ENCODE peak calls at places on chromosomes 1 and 21, in nine cellular contexts. One of them, this sample, is unnamed. For H3K4me1, the result is how much of the 10 kb centered on the place peaks cover.

GRCh38 chr1:34684246-34684645 is 70.6 kb upstream of the GJB5 start:
- DNase-seq in IMR-90: no peak
- DNase-seq in heart left ventricle: no peak
- DNase-seq in prostate gland: no peak
- DNase-seq in HCT116: no peak
- DNase-seq in uterus: no peak
- DNase-seq in sigmoid colon: no peak
- DNase-seq in body of pancreas: no peak
- DNase-seq in ovary: no peak
- DNase-seq in this sample: no peak

GRCh38 chr21:42232176-42232825 is 13.4 kb downstream of the ABCG1 start:
- DNase-seq in IMR-90: no peak
- DNase-seq in heart left ventricle: no peak
- DNase-seq in prostate gland: no peak
- DNase-seq in HCT116: no peak
- DNase-seq in uterus: no peak
- DNase-seq in sigmoid colon: peak
- DNase-seq in body of pancreas: no peak
- DNase-seq in ovary: no peak
- DNase-seq in this sample: no peak

GRCh38 chr1:168506204-168506819 is 37.5 kb downstream of the XCL2 start:
- DNase-seq in IMR-90: peak
- DNase-seq in heart left ventricle: no peak
- DNase-seq in prostate gland: no peak
- DNase-seq in HCT116: peak
- DNase-seq in uterus: no peak
- DNase-seq in sigmoid colon: no peak
- DNase-seq in body of pancreas: no peak
- DNase-seq in ovary: no peak
- DNase-seq in this sample: no peak

GRCh38 chr21:45939521-45940045 is 42.0 kb upstream of the COL6A1 start:
- DNase-seq in IMR-90: no peak
- DNase-seq in heart left ventricle: no peak
- DNase-seq in prostate gland: no peak
- DNase-seq in HCT116: no peak
- DNase-seq in uterus: no peak
- DNase-seq in sigmoid colon: no peak
- DNase-seq in body of pancreas: no peak
- DNase-seq in ovary: no peak
- DNase-seq in this sample: no peak

GRCh38 chr1:12161662-12162458 is 4.9 kb upstream of the TNFRSF1B start:
- DNase-seq in IMR-90: peak
- DNase-seq in heart left ventricle: peak
- DNase-seq in prostate gland: peak
- DNase-seq in HCT116: peak
- DNase-seq in uterus: peak
- DNase-seq in sigmoid colon: peak
- DNase-seq in body of pancreas: peak
- DNase-seq in ovary: peak
- DNase-seq in this sample: peak

GRCh38 chr1:22612657-22613056 is 23.8 kb upstream of the C1QA start:
- DNase-seq in IMR-90: no peak
- DNase-seq in heart left ventricle: no peak
- DNase-seq in prostate gland: no peak
- DNase-seq in HCT116: no peak
- DNase-seq in uterus: no peak
- DNase-seq in sigmoid colon: no peak
- DNase-seq in body of pancreas: no peak
- DNase-seq in ovary: no peak
- DNase-seq in this sample: no peak

GRCh38 chr1:167808104-167808503 is 86.3 kb downstream of the MPZL1 start:
- DNase-seq in IMR-90: peak
- DNase-seq in heart left ventricle: no peak
- DNase-seq in prostate gland: no peak
- DNase-seq in HCT116: no peak
- DNase-seq in uterus: no peak
- DNase-seq in sigmoid colon: no peak
- DNase-seq in body of pancreas: no peak
- DNase-seq in ovary: no peak
- DNase-seq in this sample: no peak

GRCh38 chr1:226891846-226892533 is 21.6 kb downstream of the PSEN2 start:
- DNase-seq in IMR-90: peak
- DNase-seq in heart left ventricle: no peak
- DNase-seq in prostate gland: no peak
- DNase-seq in HCT116: no peak
- DNase-seq in uterus: no peak
- DNase-seq in sigmoid colon: no peak
- DNase-seq in body of pancreas: no peak
- DNase-seq in ovary: no peak
- DNase-seq in this sample: no peak

GRCh38 chr1:18703041-18703621 is 72.5 kb downstream of the PAX7 start:
- DNase-seq in IMR-90: no peak
- DNase-seq in heart left ventricle: peak
- DNase-seq in prostate gland: no peak
- DNase-seq in HCT116: peak
- DNase-seq in uterus: no peak
- DNase-seq in sigmoid colon: no peak
- DNase-seq in body of pancreas: no peak
- DNase-seq in ovary: no peak
- DNase-seq in this sample: no peak

GRCh38 chr21:36839735-36840134 is 126.7 kb downstream of the HLCS start:
- DNase-seq in IMR-90: peak
- DNase-seq in heart left ventricle: no peak
- DNase-seq in prostate gland: no peak
- DNase-seq in HCT116: no peak
- DNase-seq in uterus: no peak
- DNase-seq in sigmoid colon: no peak
- DNase-seq in body of pancreas: no peak
- DNase-seq in ovary: no peak
- DNase-seq in this sample: no peak

GRCh38 chr1:61887921-61888564 is 145.8 kb downstream of the PATJ start:
- DNase-seq in IMR-90: no peak
- DNase-seq in heart left ventricle: peak
- DNase-seq in prostate gland: no peak
- DNase-seq in HCT116: no peak
- DNase-seq in uterus: peak
- DNase-seq in sigmoid colon: peak
- DNase-seq in body of pancreas: no peak
- DNase-seq in ovary: no peak
- DNase-seq in this sample: peak

GRCh38 chr1:9848022-9848421 is 24.3 kb upstream of the CLSTN1 start:
- DNase-seq in IMR-90: no peak
- DNase-seq in heart left ventricle: no peak
- DNase-seq in prostate gland: peak
- DNase-seq in HCT116: no peak
- DNase-seq in uterus: no peak
- DNase-seq in sigmoid colon: no peak
- DNase-seq in body of pancreas: no peak
- DNase-seq in ovary: no peak
- DNase-seq in this sample: peak

GRCh38 chr1:234205966-234206365 is 167.3 kb upstream of the COA6 start:
- DNase-seq in IMR-90: no peak
- DNase-seq in heart left ventricle: no peak
- DNase-seq in prostate gland: no peak
- DNase-seq in HCT116: no peak
- DNase-seq in uterus: no peak
- DNase-seq in sigmoid colon: no peak
- DNase-seq in body of pancreas: no peak
- DNase-seq in ovary: no peak
- DNase-seq in this sample: no peak

GRCh38 chr1:155086856-155087535 is 8.4 kb downstream of the EFNA3 start:
- DNase-seq in IMR-90: no peak
- DNase-seq in heart left ventricle: no peak
- DNase-seq in prostate gland: no peak
- DNase-seq in HCT116: no peak
- DNase-seq in uterus: no peak
- DNase-seq in sigmoid colon: peak
- DNase-seq in body of pancreas: no peak
- DNase-seq in ovary: no peak
- DNase-seq in this sample: no peak

DNA sequence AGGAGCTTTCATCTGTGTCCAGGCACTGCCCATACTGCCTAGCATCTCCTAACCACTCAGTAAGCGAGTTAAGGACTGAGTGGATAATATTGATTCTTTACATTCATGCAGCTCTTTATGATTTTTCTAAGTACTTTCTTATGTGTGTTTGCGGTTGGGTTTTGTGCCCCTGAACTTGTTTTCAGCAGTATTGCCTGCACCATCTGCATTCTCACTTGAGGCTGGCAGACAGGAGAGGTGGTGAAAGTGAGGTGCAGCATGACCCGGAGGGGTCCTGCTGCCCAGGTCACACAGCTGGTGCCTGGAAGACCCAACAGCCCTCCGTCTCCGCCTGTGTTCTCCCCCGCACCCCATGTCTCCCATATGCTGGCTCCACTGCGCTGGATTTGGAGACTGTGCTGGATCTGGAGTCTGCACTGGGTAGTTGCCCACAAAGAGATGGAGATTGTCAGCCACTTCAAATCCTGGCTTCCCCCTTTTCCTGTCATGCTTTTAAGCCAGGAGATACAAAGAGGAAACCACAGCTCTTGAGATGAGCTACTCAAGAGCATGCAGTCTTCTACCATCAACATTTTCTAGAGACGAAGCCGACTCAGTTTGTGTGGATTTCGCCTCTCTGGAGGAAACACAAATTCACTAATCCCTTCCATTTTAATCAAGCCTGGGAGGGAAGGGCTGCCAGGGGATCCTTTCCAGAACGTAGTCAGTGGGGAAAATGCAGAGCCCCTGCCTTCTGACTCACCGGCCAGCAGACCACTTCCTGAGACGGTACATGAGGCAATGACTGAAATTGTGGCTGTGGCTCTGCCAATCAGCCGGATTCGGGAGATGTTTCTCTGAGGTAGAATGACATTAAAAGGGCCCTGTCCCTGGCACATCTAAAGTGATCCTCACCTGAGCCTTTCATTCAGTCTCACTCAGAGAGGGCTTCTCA is 71.7 kb upstream of the ANGPTL1 start:
- DNase-seq in IMR-90: peak
- DNase-seq in heart left ventricle: no peak
- DNase-seq in prostate gland: no peak
- DNase-seq in HCT116: no peak
- DNase-seq in uterus: no peak
- DNase-seq in sigmoid colon: no peak
- DNase-seq in body of pancreas: peak
- DNase-seq in ovary: no peak
- DNase-seq in this sample: no peak
- TF ChIP-seq POLR2A in IMR-90: no peak
- TF ChIP-seq POLR2A in heart left ventricle: no peak
- TF ChIP-seq POLR2A in prostate gland: no peak
- TF ChIP-seq POLR2A in HCT116: no peak
- TF ChIP-seq POLR2A in uterus: no peak
- TF ChIP-seq POLR2A in sigmoid colon: no peak
- TF ChIP-seq POLR2A in body of pancreas: no peak
- TF ChIP-seq POLR2A in ovary: no peak
- TF ChIP-seq POLR2A in this sample: no peak

GRCh38 chr1:8431028-8431427 is 113.1 kb downstream of the SLC45A1 start:
- DNase-seq in IMR-90: no peak
- DNase-seq in heart left ventricle: no peak
- DNase-seq in prostate gland: no peak
- DNase-seq in HCT116: no peak
- DNase-seq in uterus: no peak
- DNase-seq in sigmoid colon: no peak
- DNase-seq in body of pancreas: no peak
- DNase-seq in ovary: no peak
- DNase-seq in this sample: peak
- TF ChIP-seq CTCF in IMR-90: no peak
- TF ChIP-seq CTCF in heart left ventricle: no peak
- TF ChIP-seq CTCF in prostate gland: no peak
- TF ChIP-seq CTCF in HCT116: no peak
- TF ChIP-seq CTCF in uterus: no peak
- TF ChIP-seq CTCF in sigmoid colon: no peak
- TF ChIP-seq CTCF in body of pancreas: no peak
- TF ChIP-seq CTCF in ovary: no peak
- TF ChIP-seq CTCF in this sample: no peak

DNA sequence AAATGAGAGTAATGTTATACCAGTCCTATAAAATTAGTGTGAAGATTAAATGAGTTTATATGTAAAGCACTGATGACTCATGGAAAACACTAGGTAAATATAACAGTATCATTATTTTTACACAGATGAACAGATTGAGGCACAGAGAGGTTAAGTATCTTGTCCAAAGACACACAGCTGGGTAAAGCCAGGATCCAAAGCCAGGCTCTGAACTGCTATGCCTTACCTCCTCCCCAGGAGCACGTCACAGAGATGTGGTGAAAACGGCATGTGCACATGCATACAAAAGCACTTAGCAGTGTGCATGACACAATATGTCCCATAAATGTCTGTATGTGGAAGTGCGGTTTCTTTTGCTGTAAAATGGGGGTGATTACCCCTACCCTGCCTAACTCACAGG is 56.9 kb downstream of the MAN1C1 start:
- DNase-seq in IMR-90: no peak
- DNase-seq in heart left ventricle: no peak
- DNase-seq in prostate gland: no peak
- DNase-seq in HCT116: no peak
- DNase-seq in uterus: no peak
- DNase-seq in sigmoid colon: no peak
- DNase-seq in body of pancreas: no peak
- DNase-seq in ovary: no peak
- DNase-seq in this sample: no peak
- H3K4me1 ChIP-seq in IMR-90: under half
- H3K4me1 ChIP-seq in heart left ventricle: under half
- H3K4me1 ChIP-seq in prostate gland: under half
- H3K4me1 ChIP-seq in HCT116: under half
- H3K4me1 ChIP-seq in uterus: under half
- H3K4me1 ChIP-seq in sigmoid colon: under half
- H3K4me1 ChIP-seq in body of pancreas: under half
- H3K4me1 ChIP-seq in ovary: under half
- H3K4me1 ChIP-seq in this sample: under half

GRCh38 chr1:13730751-13731482 is 30.9 kb downstream of the PRDM2 start:
- DNase-seq in IMR-90: peak
- DNase-seq in heart left ventricle: no peak
- DNase-seq in prostate gland: peak
- DNase-seq in HCT116: no peak
- DNase-seq in uterus: no peak
- DNase-seq in sigmoid colon: no peak
- DNase-seq in body of pancreas: peak
- DNase-seq in ovary: no peak
- DNase-seq in this sample: no peak
- TF ChIP-seq POLR2A in IMR-90: no peak
- TF ChIP-seq POLR2A in heart left ventricle: no peak
- TF ChIP-seq POLR2A in prostate gland: no peak
- TF ChIP-seq POLR2A in HCT116: no peak
- TF ChIP-seq POLR2A in uterus: no peak
- TF ChIP-seq POLR2A in sigmoid colon: no peak
- TF ChIP-seq POLR2A in body of pancreas: no peak
- TF ChIP-seq POLR2A in ovary: no peak
- TF ChIP-seq POLR2A in this sample: no peak